ENCODE peak calls at places on chromosomes 6 and 20, in eight cellular contexts. One of them, this sample, is unnamed.

GRCh38 chr20:62617711-62618483 is 24.4 kb upstream of the SLCO4A1 start:
- DNase-seq in thoracic aorta: no peak
- DNase-seq in IMR-90: no peak
- DNase-seq in left ventricle myocardium inferior: peak; percentile 76
- DNase-seq in right atrium auricular region: peak; percentile 81
- DNase-seq in SK-N-SH: no peak
- DNase-seq in fibroblast of lung: no peak
- DNase-seq in Peyer's patch: peak; percentile 67
- DNase-seq in this sample: peak; percentile 79

GRCh38 chr6:169058634-169059033 is 195.0 kb downstream of the THBS2 start:
- DNase-seq in thoracic aorta: no peak
- DNase-seq in IMR-90: no peak
- DNase-seq in left ventricle myocardium inferior: no peak
- DNase-seq in right atrium auricular region: no peak
- DNase-seq in SK-N-SH: no peak
- DNase-seq in fibroblast of lung: no peak
- DNase-seq in Peyer's patch: no peak
- DNase-seq in this sample: no peak

GRCh38 chr6:167731216-167731615 is 95.5 kb upstream of the AFDN start:
- DNase-seq in thoracic aorta: no peak
- DNase-seq in IMR-90: no peak
- DNase-seq in left ventricle myocardium inferior: no peak
- DNase-seq in right atrium auricular region: no peak
- DNase-seq in SK-N-SH: no peak
- DNase-seq in fibroblast of lung: no peak
- DNase-seq in Peyer's patch: no peak
- DNase-seq in this sample: no peak

GRCh38 chr20:51093240-51093763 is 70.4 kb upstream of the KCNG1 start:
- DNase-seq in thoracic aorta: no peak
- DNase-seq in IMR-90: no peak
- DNase-seq in left ventricle myocardium inferior: no peak
- DNase-seq in right atrium auricular region: no peak
- DNase-seq in SK-N-SH: no peak
- DNase-seq in fibroblast of lung: no peak
- DNase-seq in Peyer's patch: no peak
- DNase-seq in this sample: no peak

GRCh38 chr6:41306187-41306854 is 19.8 kb upstream of the TREM1 start:
- DNase-seq in thoracic aorta: no peak
- DNase-seq in IMR-90: peak; percentile 49
- DNase-seq in left ventricle myocardium inferior: no peak
- DNase-seq in right atrium auricular region: no peak
- DNase-seq in SK-N-SH: peak; percentile 54
- DNase-seq in fibroblast of lung: peak; percentile 62
- DNase-seq in Peyer's patch: peak; percentile 52
- DNase-seq in this sample: no peak

GRCh38 chr6:55176958-55177357 is 2.6 kb downstream of the HCRTR2 start:
- DNase-seq in thoracic aorta: no peak
- DNase-seq in IMR-90: peak; percentile 23
- DNase-seq in left ventricle myocardium inferior: no peak
- DNase-seq in right atrium auricular region: no peak
- DNase-seq in SK-N-SH: no peak
- DNase-seq in fibroblast of lung: peak; percentile 52
- DNase-seq in Peyer's patch: no peak
- DNase-seq in this sample: no peak

GRCh38 chr20:61477366-61477966 is 225.4 kb downstream of the CDH4 start:
- DNase-seq in thoracic aorta: no peak
- DNase-seq in IMR-90: no peak
- DNase-seq in left ventricle myocardium inferior: no peak
- DNase-seq in right atrium auricular region: no peak
- DNase-seq in SK-N-SH: no peak
- DNase-seq in fibroblast of lung: no peak
- DNase-seq in Peyer's patch: no peak
- DNase-seq in this sample: no peak

GRCh38 chr6:111950661-111951426 is 77.6 kb upstream of the FYN start:
- DNase-seq in thoracic aorta: no peak
- DNase-seq in IMR-90: peak; percentile 37
- DNase-seq in left ventricle myocardium inferior: peak; percentile 33
- DNase-seq in right atrium auricular region: no peak
- DNase-seq in SK-N-SH: peak; percentile 32
- DNase-seq in fibroblast of lung: peak; percentile 67
- DNase-seq in Peyer's patch: no peak
- DNase-seq in this sample: no peak

GRCh38 chr6:73704260-73704659 is 8.3 kb downstream of the CD109 start:
- DNase-seq in thoracic aorta: no peak
- DNase-seq in IMR-90: peak; percentile 99
- DNase-seq in left ventricle myocardium inferior: no peak
- DNase-seq in right atrium auricular region: no peak
- DNase-seq in SK-N-SH: no peak
- DNase-seq in fibroblast of lung: peak; percentile 96
- DNase-seq in Peyer's patch: no peak
- DNase-seq in this sample: no peak

GRCh38 chr6:140773276-140773675 is 1359.4 kb upstream of the GJE1 start:
- DNase-seq in thoracic aorta: no peak
- DNase-seq in IMR-90: no peak
- DNase-seq in left ventricle myocardium inferior: no peak
- DNase-seq in right atrium auricular region: no peak
- DNase-seq in SK-N-SH: no peak
- DNase-seq in fibroblast of lung: no peak
- DNase-seq in Peyer's patch: no peak
- DNase-seq in this sample: no peak

GRCh38 chr6:89353118-89353556 is 615 bp upstream of the UBE2J1 start:
- DNase-seq in thoracic aorta: no peak
- DNase-seq in IMR-90: no peak
- DNase-seq in left ventricle myocardium inferior: peak; percentile 19
- DNase-seq in right atrium auricular region: no peak
- DNase-seq in SK-N-SH: no peak
- DNase-seq in fibroblast of lung: no peak
- DNase-seq in Peyer's patch: no peak
- DNase-seq in this sample: no peak

GRCh38 chr20:63699466-63700198 is 3.2 kb downstream of the TNFRSF6B start:
- DNase-seq in thoracic aorta: no peak
- DNase-seq in IMR-90: no peak
- DNase-seq in left ventricle myocardium inferior: no peak
- DNase-seq in right atrium auricular region: no peak
- DNase-seq in SK-N-SH: peak; percentile 42
- DNase-seq in fibroblast of lung: no peak
- DNase-seq in Peyer's patch: no peak
- DNase-seq in this sample: no peak
- H3K27ac ChIP-seq in thoracic aorta: peak overlapping the region; percentile 51
- H3K27ac ChIP-seq in IMR-90: peak overlapping the region; percentile 76
- H3K27ac ChIP-seq in left ventricle myocardium inferior: peak overlapping the region; percentile 53
- H3K27ac ChIP-seq in right atrium auricular region: peak overlapping the region; percentile 56
- H3K27ac ChIP-seq in SK-N-SH: peak overlapping the region; percentile 85
- H3K27ac ChIP-seq in fibroblast of lung: peak overlapping the region; percentile 93
- H3K27ac ChIP-seq in Peyer's patch: peak overlapping the region; percentile 75
- H3K27ac ChIP-seq in this sample: peak overlapping the region; percentile 60

GRCh38 chr6:6392214-6393068 is 72.0 kb upstream of the F13A1 start:
- DNase-seq in thoracic aorta: no peak
- DNase-seq in IMR-90: no peak
- DNase-seq in left ventricle myocardium inferior: no peak
- DNase-seq in right atrium auricular region: no peak
- DNase-seq in SK-N-SH: no peak
- DNase-seq in fibroblast of lung: no peak
- DNase-seq in Peyer's patch: no peak
- DNase-seq in this sample: no peak

GRCh38 chr6:6395581-6396197 is 75.2 kb upstream of the F13A1 start:
- DNase-seq in thoracic aorta: no peak
- DNase-seq in IMR-90: no peak
- DNase-seq in left ventricle myocardium inferior: no peak
- DNase-seq in right atrium auricular region: no peak
- DNase-seq in SK-N-SH: no peak
- DNase-seq in fibroblast of lung: no peak
- DNase-seq in Peyer's patch: no peak
- DNase-seq in this sample: no peak

GRCh38 chr6:6393069-6393529 is 72.6 kb upstream of the F13A1 start:
- DNase-seq in thoracic aorta: no peak
- DNase-seq in IMR-90: no peak
- DNase-seq in left ventricle myocardium inferior: no peak
- DNase-seq in right atrium auricular region: no peak
- DNase-seq in SK-N-SH: no peak
- DNase-seq in fibroblast of lung: no peak
- DNase-seq in Peyer's patch: no peak
- DNase-seq in this sample: no peak

GRCh38 chr6:6386010-6386409 is 65.5 kb upstream of the F13A1 start:
- DNase-seq in thoracic aorta: no peak
- DNase-seq in IMR-90: no peak
- DNase-seq in left ventricle myocardium inferior: no peak
- DNase-seq in right atrium auricular region: no peak
- DNase-seq in SK-N-SH: no peak
- DNase-seq in fibroblast of lung: no peak
- DNase-seq in Peyer's patch: no peak
- DNase-seq in this sample: no peak

GRCh38 chr6:6390849-6391602 is 70.6 kb upstream of the F13A1 start:
- DNase-seq in thoracic aorta: no peak
- DNase-seq in IMR-90: no peak
- DNase-seq in left ventricle myocardium inferior: no peak
- DNase-seq in right atrium auricular region: no peak
- DNase-seq in SK-N-SH: no peak
- DNase-seq in fibroblast of lung: no peak
- DNase-seq in Peyer's patch: no peak
- DNase-seq in this sample: no peak
- H3K4me3 ChIP-seq in thoracic aorta: peak overlapping the region; percentile 46
- H3K4me3 ChIP-seq in IMR-90: no peak overlapping the region
- H3K4me3 ChIP-seq in left ventricle myocardium inferior: no peak overlapping the region
- H3K4me3 ChIP-seq in right atrium auricular region: no peak overlapping the region
- H3K4me3 ChIP-seq in SK-N-SH: no peak overlapping the region
- H3K4me3 ChIP-seq in fibroblast of lung: no peak overlapping the region
- H3K4me3 ChIP-seq in Peyer's patch: no peak overlapping the region
- H3K4me3 ChIP-seq in this sample: no peak overlapping the region

DNA sequence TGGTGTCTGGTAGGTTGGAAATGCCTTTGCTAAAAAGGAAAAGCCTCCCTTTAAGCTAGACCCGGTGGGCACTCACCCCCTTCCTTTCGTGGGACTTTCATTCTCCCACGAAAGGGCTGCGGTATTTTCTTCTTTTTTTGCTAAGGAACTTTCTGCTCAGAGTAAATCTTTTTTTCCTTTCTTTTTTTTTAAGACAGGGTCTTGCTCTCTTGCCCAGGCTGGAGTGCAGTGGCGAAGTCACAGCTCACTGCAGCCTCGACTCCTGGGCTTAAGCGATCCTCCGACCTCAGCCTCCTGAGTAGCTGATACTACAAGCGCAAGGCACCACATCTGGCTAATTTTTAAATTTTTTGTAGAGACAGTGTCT is 4.0 kb downstream of the TP53TG5 start:
- DNase-seq in thoracic aorta: no peak
- DNase-seq in IMR-90: no peak
- DNase-seq in left ventricle myocardium inferior: no peak
- DNase-seq in right atrium auricular region: no peak
- DNase-seq in SK-N-SH: no peak
- DNase-seq in fibroblast of lung: no peak
- DNase-seq in Peyer's patch: no peak
- DNase-seq in this sample: no peak
- TF ChIP-seq CTCF in thoracic aorta: no peak
- TF ChIP-seq CTCF in IMR-90: no peak
- TF ChIP-seq CTCF in left ventricle myocardium inferior: no peak
- TF ChIP-seq CTCF in right atrium auricular region: peak; percentile 6
- TF ChIP-seq CTCF in SK-N-SH: peak; percentile 6
- TF ChIP-seq CTCF in fibroblast of lung: no peak
- TF ChIP-seq CTCF in Peyer's patch: no peak
- TF ChIP-seq CTCF in this sample: no peak

DNA sequence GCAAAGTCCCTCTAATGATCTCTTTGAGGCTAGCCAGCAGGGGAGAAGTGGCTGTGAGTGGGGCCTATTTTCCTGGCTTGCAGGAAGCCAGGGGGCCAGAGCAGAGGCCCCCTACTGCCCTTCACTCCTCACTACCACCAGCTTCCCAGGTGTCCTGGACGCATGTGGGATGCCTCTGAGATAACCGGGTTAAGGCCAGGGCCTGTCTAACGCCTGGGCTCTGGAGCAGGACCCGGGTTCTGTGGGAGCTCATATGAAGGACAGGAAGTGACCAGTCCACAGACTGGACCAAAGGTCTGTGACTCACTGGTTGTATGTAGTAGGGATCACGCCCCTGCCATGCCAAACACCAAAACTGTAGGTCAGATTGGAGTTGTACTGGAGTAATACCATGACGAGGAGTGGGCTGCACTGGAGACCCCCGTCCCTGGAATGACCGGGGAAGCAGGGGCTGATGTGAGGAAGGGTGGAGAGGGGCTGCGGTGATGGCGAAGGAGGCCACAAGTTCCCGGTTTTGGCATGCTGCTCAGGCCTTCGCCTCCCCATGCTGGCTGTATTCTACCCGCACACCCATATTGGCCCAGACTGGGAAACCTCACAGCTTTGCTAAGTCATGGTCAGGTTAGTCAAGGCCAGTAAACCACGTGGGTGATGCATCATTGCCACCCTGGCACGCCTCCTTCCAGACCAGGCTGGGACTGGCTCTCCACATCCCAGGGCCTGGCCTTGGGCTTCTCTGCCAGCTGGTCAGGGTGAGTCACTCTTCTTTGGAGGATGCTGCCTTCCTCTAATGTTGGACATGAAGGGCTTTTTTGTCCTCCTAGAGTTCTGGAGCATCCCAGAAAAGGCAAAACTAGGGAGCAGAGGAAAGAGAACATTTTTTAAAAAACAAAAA is 54.0 kb downstream of the PCNA start:
- DNase-seq in thoracic aorta: peak; percentile 61
- DNase-seq in IMR-90: peak; percentile 97
- DNase-seq in left ventricle myocardium inferior: peak; percentile 36
- DNase-seq in right atrium auricular region: peak; percentile 78
- DNase-seq in SK-N-SH: no peak
- DNase-seq in fibroblast of lung: peak; percentile 96
- DNase-seq in Peyer's patch: no peak
- DNase-seq in this sample: peak; percentile 78
- H3K27ac ChIP-seq in thoracic aorta: peak overlapping the region; percentile 80
- H3K27ac ChIP-seq in IMR-90: peak overlapping the region; percentile 97
- H3K27ac ChIP-seq in left ventricle myocardium inferior: no peak overlapping the region
- H3K27ac ChIP-seq in right atrium auricular region: no peak overlapping the region
- H3K27ac ChIP-seq in SK-N-SH: peak overlapping the region; percentile 85
- H3K27ac ChIP-seq in fibroblast of lung: peak overlapping the region; percentile 95
- H3K27ac ChIP-seq in Peyer's patch: no peak overlapping the region
- H3K27ac ChIP-seq in this sample: peak overlapping the region; percentile 60

GRCh38 chr6:34237722-34238506 is 1.2 kb downstream of the HMGA1 start:
- DNase-seq in thoracic aorta: no peak
- DNase-seq in IMR-90: peak; percentile 33
- DNase-seq in left ventricle myocardium inferior: no peak
- DNase-seq in right atrium auricular region: no peak
- DNase-seq in SK-N-SH: peak; percentile 91
- DNase-seq in fibroblast of lung: no peak
- DNase-seq in Peyer's patch: peak; percentile 76
- DNase-seq in this sample: peak; percentile 81

GRCh38 chr6:34238507-34239239 is 2.0 kb downstream of the HMGA1 start:
- DNase-seq in thoracic aorta: no peak
- DNase-seq in IMR-90: no peak
- DNase-seq in left ventricle myocardium inferior: no peak
- DNase-seq in right atrium auricular region: no peak
- DNase-seq in SK-N-SH: peak; percentile 59
- DNase-seq in fibroblast of lung: no peak
- DNase-seq in Peyer's patch: peak; percentile 5
- DNase-seq in this sample: no peak

GRCh38 chr6:34239893-34240292 is 3.2 kb downstream of the HMGA1 start:
- DNase-seq in thoracic aorta: no peak
- DNase-seq in IMR-90: no peak
- DNase-seq in left ventricle myocardium inferior: no peak
- DNase-seq in right atrium auricular region: no peak
- DNase-seq in SK-N-SH: no peak
- DNase-seq in fibroblast of lung: no peak
- DNase-seq in Peyer's patch: peak; percentile 1
- DNase-seq in this sample: no peak

GRCh38 chr6:34240329-34241248 is 3.9 kb downstream of the HMGA1 start:
- DNase-seq in thoracic aorta: no peak
- DNase-seq in IMR-90: no peak
- DNase-seq in left ventricle myocardium inferior: no peak
- DNase-seq in right atrium auricular region: no peak
- DNase-seq in SK-N-SH: no peak
- DNase-seq in fibroblast of lung: no peak
- DNase-seq in Peyer's patch: no peak
- DNase-seq in this sample: peak; percentile 51

GRCh38 chr6:34239240-34239825 is 2.7 kb downstream of the HMGA1 start:
- DNase-seq in thoracic aorta: no peak
- DNase-seq in IMR-90: no peak
- DNase-seq in left ventricle myocardium inferior: no peak
- DNase-seq in right atrium auricular region: no peak
- DNase-seq in SK-N-SH: no peak
- DNase-seq in fibroblast of lung: no peak
- DNase-seq in Peyer's patch: no peak
- DNase-seq in this sample: no peak
- H3K4me3 ChIP-seq in thoracic aorta: no peak overlapping the region
- H3K4me3 ChIP-seq in IMR-90: no peak overlapping the region
- H3K4me3 ChIP-seq in left ventricle myocardium inferior: no peak overlapping the region
- H3K4me3 ChIP-seq in right atrium auricular region: no peak overlapping the region
- H3K4me3 ChIP-seq in SK-N-SH: no peak overlapping the region
- H3K4me3 ChIP-seq in fibroblast of lung: peak overlapping the region; percentile 79
- H3K4me3 ChIP-seq in Peyer's patch: no peak overlapping the region
- H3K4me3 ChIP-seq in this sample: no peak overlapping the region

This sample was measured in upper lobe of right lung.